ENCODE peak calls at places on chromosome 13, in six cellular contexts. Q, I, M, D, X and O are unnamed samples.

GRCh38 chr13:66341978-66342377 is 888.2 kb downstream of the PCDH9 start:
- DNase-seq in I (no peak), M (no peak), X (no peak), D (no peak), Q (no peak), O (no peak)

GRCh38 chr13:82294226-82294625 is 1588.0 kb downstream of the SLITRK1 start:
- DNase-seq in I (no peak), Q (no peak), D (no peak), X (no peak), M (no peak), O (no peak)

GRCh38 chr13:26465954-26466353 is 91.5 kb upstream of the WASF3 start:
- DNase-seq in Q (no peak), X (no peak), M (no peak), I (no peak), D (no peak), O (no peak)

GRCh38 chr13:113895436-113895835 is 31.6 kb upstream of the GAS6 start:
- DNase-seq in D (no peak), Q (no peak), I (no peak), X (no peak), M (no peak), O (no peak)

GRCh38 chr13:79451500-79451962 is 29.4 kb upstream of the NDFIP2 start:
- DNase-seq in Q (no peak), M (peak), D (peak), I (peak), X (peak), O (no peak)

GRCh38 chr13:67230774-67231480 is 791 bp upstream of the PCDH9 start:
- DNase-seq in M (peak), I (peak), D (peak), X (peak), Q (peak), O (no peak)

GRCh38 chr13:69287050-69287698 is 820.5 kb upstream of the ATXN8OS start:
- DNase-seq in D (no peak), M (no peak), Q (no peak), I (no peak), X (peak), O (no peak)

GRCh38 chr13:37413161-37413560 is 185.4 kb downstream of the POSTN start:
- DNase-seq in D (no peak), M (no peak), I (no peak), Q (no peak), X (no peak), O (no peak)

GRCh38 chr13:112978561-112979405 is 9.8 kb downstream of the MCF2L start:
- DNase-seq in I (no peak), X (no peak), M (no peak), Q (no peak), D (no peak), O (no peak)

GRCh38 chr13:32938907-32939306 is 77.3 kb upstream of the KL start:
- DNase-seq in I (no peak), D (no peak), M (no peak), Q (no peak), X (no peak), O (no peak)

GRCh38 chr13:29758591-29759114 is 91.8 kb downstream of the UBL3 start:
- DNase-seq in I (no peak), Q (no peak), X (peak), D (no peak), M (no peak), O (no peak)

GRCh38 chr13:94030415-94031119 is 448.9 kb downstream of the DCT start:
- DNase-seq in Q (no peak), X (no peak), I (no peak), D (no peak), M (no peak), O (peak)

GRCh38 chr13:33874871-33875270 is 56.9 kb downstream of the RFC3 start:
- DNase-seq in X (no peak), D (no peak), Q (no peak), M (no peak), I (no peak), O (no peak)

GRCh38 chr13:97255515-97255999 is 33.4 kb downstream of the MBNL2 start:
- DNase-seq in M (no peak), D (no peak), X (no peak), I (no peak), Q (no peak), O (no peak)

GRCh38 chr13:77894743-77895142 is 23.9 kb downstream of the EDNRB start:
- DNase-seq in X (no peak), D (no peak), M (no peak), Q (no peak), I (no peak), O (no peak)

GRCh38 chr13:98456423-98456845 is 120.5 kb downstream of the STK24 start:
- DNase-seq in I (peak), M (no peak), X (no peak), Q (no peak), D (peak), O (no peak)

GRCh38 chr13:110663044-110663443 is 42.9 kb downstream of the CARS2 start:
- DNase-seq in I (no peak), X (no peak), Q (no peak), D (no peak), M (no peak), O (no peak)

GRCh38 chr13:90365130-90365529 is 982.4 kb upstream of the MIR17HG start:
- DNase-seq in M (peak), X (no peak), D (no peak), I (peak), Q (no peak), O (no peak)

GRCh38 chr13:110132178-110132975 is 174.6 kb downstream of the COL4A1 start:
- DNase-seq in D (no peak), Q (peak), I (no peak), M (peak), X (no peak), O (no peak)

GRCh38 chr13:106617561-106617960 is 49.6 kb upstream of the ARGLU1 start:
- DNase-seq in D (no peak), I (peak), Q (no peak), M (peak), X (no peak), O (no peak)

GRCh38 chr13:57553932-57554331 is 77.6 kb upstream of the PCDH17 start:
- DNase-seq in M (no peak), D (no peak), I (no peak), X (no peak), Q (no peak), O (no peak)

GRCh38 chr13:22735381-22735995 is 445.3 kb upstream of the SGCG start:
- DNase-seq in I (no peak), D (no peak), M (no peak), X (no peak), Q (no peak), O (no peak)

GRCh38 chr13:94369862-94370491 is 109.5 kb downstream of the DCT start:
- DNase-seq in Q (no peak), I (peak), X (no peak), D (no peak), M (peak), O (no peak)

GRCh38 chr13:73995752-73996151 is 138.5 kb downstream of the KLF12 start:
- DNase-seq in Q (no peak), I (no peak), D (no peak), M (no peak), X (no peak), O (no peak)

GRCh38 chr13:102698649-102698980 is 3.8 kb upstream of the METTL21C start:
- DNase-seq in Q (no peak), X (no peak), M (no peak), I (no peak), D (no peak), O (no peak)

GRCh38 chr13:49533586-49534269 is 38.0 kb downstream of the PHF11 start:
- DNase-seq in D (no peak), Q (no peak), X (no peak), I (no peak), M (no peak), O (no peak)

GRCh38 chr13:27168086-27168485 is 3.5 kb downstream of the USP12 start:
- DNase-seq in I (peak), X (no peak), Q (no peak), D (no peak), M (no peak), O (no peak)

GRCh38 chr13:43545317-43545874 is 241.4 kb downstream of the ENOX1 start:
- DNase-seq in D (no peak), I (no peak), M (no peak), Q (no peak), X (no peak), O (no peak)

GRCh38 chr13:26529441-26529840 is 28.0 kb upstream of the WASF3 start:
- DNase-seq in I (no peak), M (peak), Q (no peak), X (no peak), D (no peak), O (no peak)

GRCh38 chr13:113405481-113406300 is 41.8 kb upstream of the GRTP1 start:
- DNase-seq in D (peak), X (no peak), M (no peak), I (peak), Q (no peak), O (peak)

GRCh38 chr13:99129951-99130350 is 70.7 kb upstream of the UBAC2 start:
- DNase-seq in X (no peak), Q (no peak), M (no peak), D (no peak), I (no peak), O (no peak)

GRCh38 chr13:52846567-52847321 is 1.7 kb downstream of the PCDH8 start:
- DNase-seq in Q (no peak), X (no peak), M (peak), I (no peak), D (no peak), O (no peak)

GRCh38 chr13:91184244-91184926 is 163.1 kb upstream of the MIR17HG start:
- DNase-seq in Q (no peak), I (peak), M (peak), X (no peak), D (no peak), O (no peak)

GRCh38 chr13:101492251-101492910 is 39.9 kb downstream of the ITGBL1 start:
- DNase-seq in X (no peak), D (no peak), M (peak), I (no peak), Q (no peak), O (no peak)

GRCh38 chr13:30114586-30115256 is 192.6 kb downstream of the KATNAL1 start:
- DNase-seq in I (peak), M (peak), X (peak), D (peak), Q (peak), O (peak)

GRCh38 chr13:44313674-44314073 is 60.0 kb upstream of the SERP2 start:
- DNase-seq in Q (no peak), D (no peak), M (peak), I (peak), X (no peak), O (no peak)

GRCh38 chr13:99339736-99340392 is 32.7 kb upstream of the GPR183 start:
- DNase-seq in X (peak), I (no peak), M (no peak), Q (no peak), D (no peak), O (no peak)